ENCODE peak calls at places on chromosome 21, in nine cellular contexts. One of them, this sample, is unnamed. For H3K36me3 and H3K4me1, the result is how much of the 10 kb centered on the place peaks cover.

GRCh38 chr21:26366781-26367180 is 196.2 kb upstream of the APP start:
- DNase-seq in gastrocnemius medialis: no peak
- DNase-seq in NT2/D1: no peak
- DNase-seq in MM.1S: no peak
- DNase-seq in testis: no peak
- DNase-seq in neural progenitor cell: no peak
- DNase-seq in left ventricle myocardium inferior: no peak
- DNase-seq in IMR-90: no peak
- DNase-seq in heart right ventricle: no peak
- DNase-seq in this sample: no peak

GRCh38 chr21:26842976-26843911 is 2.0 kb downstream of the ADAMTS1 start:
- DNase-seq in MM.1S: peak
- DNase-seq in heart right ventricle: peak
- DNase-seq in gastrocnemius medialis: peak
- DNase-seq in testis: peak
- DNase-seq in neural progenitor cell: peak
- DNase-seq in left ventricle myocardium inferior: peak
- DNase-seq in IMR-90: peak
- DNase-seq in NT2/D1: no peak
- DNase-seq in this sample: peak

GRCh38 chr21:46126321-46127238 is 28.7 kb downstream of the COL6A2 start:
- DNase-seq in MM.1S: no peak
- DNase-seq in IMR-90: no peak
- DNase-seq in neural progenitor cell: no peak
- DNase-seq in testis: peak
- DNase-seq in left ventricle myocardium inferior: no peak
- DNase-seq in heart right ventricle: peak
- DNase-seq in NT2/D1: no peak
- DNase-seq in gastrocnemius medialis: no peak
- DNase-seq in this sample: peak

GRCh38 chr21:45347712-45348477 is 57.1 kb upstream of the COL18A1 start:
- DNase-seq in left ventricle myocardium inferior: no peak
- DNase-seq in testis: no peak
- DNase-seq in heart right ventricle: no peak
- DNase-seq in MM.1S: no peak
- DNase-seq in IMR-90: no peak
- DNase-seq in gastrocnemius medialis: no peak
- DNase-seq in NT2/D1: no peak
- DNase-seq in neural progenitor cell: no peak
- DNase-seq in this sample: peak

GRCh38 chr21:30216041-30216723 is at the start of gene CLDN8:
- DNase-seq in gastrocnemius medialis: no peak
- DNase-seq in MM.1S: no peak
- DNase-seq in testis: no peak
- DNase-seq in left ventricle myocardium inferior: no peak
- DNase-seq in heart right ventricle: no peak
- DNase-seq in neural progenitor cell: no peak
- DNase-seq in NT2/D1: no peak
- DNase-seq in IMR-90: no peak
- DNase-seq in this sample: no peak

GRCh38 chr21:46545363-46545762 is 59.5 kb downstream of the S100B start:
- DNase-seq in testis: no peak
- DNase-seq in NT2/D1: no peak
- DNase-seq in gastrocnemius medialis: no peak
- DNase-seq in MM.1S: no peak
- DNase-seq in left ventricle myocardium inferior: no peak
- DNase-seq in heart right ventricle: no peak
- DNase-seq in IMR-90: peak
- DNase-seq in neural progenitor cell: no peak
- DNase-seq in this sample: no peak

GRCh38 chr21:27693376-27693775 is 726.5 kb upstream of the ADAMTS5 start:
- DNase-seq in gastrocnemius medialis: no peak
- DNase-seq in left ventricle myocardium inferior: no peak
- DNase-seq in testis: no peak
- DNase-seq in neural progenitor cell: no peak
- DNase-seq in heart right ventricle: no peak
- DNase-seq in MM.1S: no peak
- DNase-seq in NT2/D1: no peak
- DNase-seq in IMR-90: peak
- DNase-seq in this sample: no peak

GRCh38 chr21:44530221-44530902 is 9.6 kb downstream of the KRTAP10-1 start:
- DNase-seq in heart right ventricle: no peak
- DNase-seq in left ventricle myocardium inferior: no peak
- DNase-seq in IMR-90: no peak
- DNase-seq in NT2/D1: no peak
- DNase-seq in gastrocnemius medialis: no peak
- DNase-seq in neural progenitor cell: no peak
- DNase-seq in MM.1S: no peak
- DNase-seq in testis: no peak
- DNase-seq in this sample: no peak

GRCh38 chr21:25313891-25314646 is 293.2 kb downstream of the MRPL39 start:
- DNase-seq in neural progenitor cell: no peak
- DNase-seq in testis: no peak
- DNase-seq in MM.1S: no peak
- DNase-seq in gastrocnemius medialis: no peak
- DNase-seq in IMR-90: peak
- DNase-seq in NT2/D1: no peak
- DNase-seq in left ventricle myocardium inferior: no peak
- DNase-seq in heart right ventricle: no peak
- DNase-seq in this sample: no peak

GRCh38 chr21:23438081-23438480 is 2169.2 kb downstream of the MRPL39 start:
- DNase-seq in testis: no peak
- DNase-seq in neural progenitor cell: no peak
- DNase-seq in left ventricle myocardium inferior: no peak
- DNase-seq in NT2/D1: no peak
- DNase-seq in heart right ventricle: no peak
- DNase-seq in MM.1S: no peak
- DNase-seq in gastrocnemius medialis: no peak
- DNase-seq in IMR-90: no peak
- DNase-seq in this sample: no peak

GRCh38 chr21:26169611-26170470 is 729 bp downstream of the APP start:
- DNase-seq in neural progenitor cell: peak
- DNase-seq in testis: peak
- DNase-seq in MM.1S: peak
- DNase-seq in left ventricle myocardium inferior: peak
- DNase-seq in NT2/D1: no peak
- DNase-seq in heart right ventricle: peak
- DNase-seq in gastrocnemius medialis: no peak
- DNase-seq in IMR-90: peak
- DNase-seq in this sample: peak

GRCh38 chr21:33843216-33843615 is 72.4 kb downstream of the ATP5PO start:
- DNase-seq in left ventricle myocardium inferior: no peak
- DNase-seq in NT2/D1: no peak
- DNase-seq in neural progenitor cell: no peak
- DNase-seq in testis: peak
- DNase-seq in heart right ventricle: no peak
- DNase-seq in IMR-90: no peak
- DNase-seq in gastrocnemius medialis: no peak
- DNase-seq in MM.1S: no peak
- DNase-seq in this sample: no peak

GRCh38 chr21:28893687-28894086 is 99.0 kb downstream of the LTN1 start:
- DNase-seq in testis: no peak
- DNase-seq in IMR-90: no peak
- DNase-seq in left ventricle myocardium inferior: no peak
- DNase-seq in NT2/D1: no peak
- DNase-seq in gastrocnemius medialis: no peak
- DNase-seq in neural progenitor cell: no peak
- DNase-seq in heart right ventricle: no peak
- DNase-seq in MM.1S: no peak
- DNase-seq in this sample: no peak

GRCh38 chr21:25464275-25464674 is 143.0 kb downstream of the MRPL39 start:
- DNase-seq in heart right ventricle: no peak
- DNase-seq in neural progenitor cell: no peak
- DNase-seq in left ventricle myocardium inferior: no peak
- DNase-seq in gastrocnemius medialis: no peak
- DNase-seq in NT2/D1: no peak
- DNase-seq in IMR-90: no peak
- DNase-seq in testis: no peak
- DNase-seq in MM.1S: no peak
- DNase-seq in this sample: no peak

GRCh38 chr21:33967086-33967571 is 51.5 kb upstream of the ATP5PO start:
- DNase-seq in heart right ventricle: no peak
- DNase-seq in gastrocnemius medialis: no peak
- DNase-seq in MM.1S: no peak
- DNase-seq in testis: no peak
- DNase-seq in IMR-90: no peak
- DNase-seq in neural progenitor cell: no peak
- DNase-seq in NT2/D1: no peak
- DNase-seq in left ventricle myocardium inferior: no peak
- DNase-seq in this sample: no peak

GRCh38 chr21:29149771-29150425 is 19.5 kb downstream of the MAP3K7CL start:
- DNase-seq in left ventricle myocardium inferior: no peak
- DNase-seq in MM.1S: no peak
- DNase-seq in NT2/D1: no peak
- DNase-seq in testis: no peak
- DNase-seq in gastrocnemius medialis: no peak
- DNase-seq in neural progenitor cell: no peak
- DNase-seq in IMR-90: peak
- DNase-seq in heart right ventricle: no peak
- DNase-seq in this sample: no peak

GRCh38 chr21:17805966-17806365 is 13.2 kb downstream of the C21orf91 start:
- DNase-seq in MM.1S: no peak
- DNase-seq in left ventricle myocardium inferior: no peak
- DNase-seq in heart right ventricle: no peak
- DNase-seq in IMR-90: no peak
- DNase-seq in neural progenitor cell: no peak
- DNase-seq in testis: no peak
- DNase-seq in NT2/D1: no peak
- DNase-seq in gastrocnemius medialis: no peak
- DNase-seq in this sample: no peak
- H3K36me3 ChIP-seq in MM.1S: under half
- H3K36me3 ChIP-seq in left ventricle myocardium inferior: under half
- H3K36me3 ChIP-seq in heart right ventricle: under half
- H3K36me3 ChIP-seq in IMR-90: under half
- H3K36me3 ChIP-seq in neural progenitor cell: under half
- H3K36me3 ChIP-seq in testis: under half
- H3K36me3 ChIP-seq in NT2/D1: half or more
- H3K36me3 ChIP-seq in gastrocnemius medialis: under half
- H3K36me3 ChIP-seq in this sample: half or more

GRCh38 chr21:41780337-41781046 is 13.6 kb upstream of the RIPK4 start:
- DNase-seq in IMR-90: no peak
- DNase-seq in MM.1S: no peak
- DNase-seq in gastrocnemius medialis: no peak
- DNase-seq in left ventricle myocardium inferior: no peak
- DNase-seq in testis: no peak
- DNase-seq in neural progenitor cell: no peak
- DNase-seq in heart right ventricle: no peak
- DNase-seq in NT2/D1: no peak
- DNase-seq in this sample: no peak
- H3K4me1 ChIP-seq in IMR-90: under half
- H3K4me1 ChIP-seq in MM.1S: under half
- H3K4me1 ChIP-seq in gastrocnemius medialis: under half
- H3K4me1 ChIP-seq in left ventricle myocardium inferior: under half
- H3K4me1 ChIP-seq in testis: under half
- H3K4me1 ChIP-seq in neural progenitor cell: under half
- H3K4me1 ChIP-seq in heart right ventricle: under half
- H3K4me1 ChIP-seq in NT2/D1: under half
- H3K4me1 ChIP-seq in this sample: under half

GRCh38 chr21:32332463-32332951 is 33.9 kb downstream of the MRAP start:
- DNase-seq in gastrocnemius medialis: no peak
- DNase-seq in testis: no peak
- DNase-seq in NT2/D1: no peak
- DNase-seq in heart right ventricle: no peak
- DNase-seq in neural progenitor cell: no peak
- DNase-seq in left ventricle myocardium inferior: no peak
- DNase-seq in MM.1S: no peak
- DNase-seq in IMR-90: no peak
- DNase-seq in this sample: peak

GRCh38 chr21:32330784-32331311 is 32.2 kb downstream of the MRAP start:
- DNase-seq in gastrocnemius medialis: no peak
- DNase-seq in heart right ventricle: no peak
- DNase-seq in IMR-90: no peak
- DNase-seq in NT2/D1: no peak
- DNase-seq in left ventricle myocardium inferior: no peak
- DNase-seq in testis: no peak
- DNase-seq in neural progenitor cell: peak
- DNase-seq in MM.1S: no peak
- DNase-seq in this sample: peak

GRCh38 chr21:32329331-32329730 is 30.7 kb downstream of the MRAP start:
- DNase-seq in left ventricle myocardium inferior: no peak
- DNase-seq in testis: no peak
- DNase-seq in gastrocnemius medialis: no peak
- DNase-seq in heart right ventricle: no peak
- DNase-seq in MM.1S: no peak
- DNase-seq in neural progenitor cell: no peak
- DNase-seq in NT2/D1: no peak
- DNase-seq in IMR-90: peak
- DNase-seq in this sample: no peak

GRCh38 chr21:32329776-32330175 is 31.1 kb downstream of the MRAP start:
- DNase-seq in neural progenitor cell: no peak
- DNase-seq in heart right ventricle: no peak
- DNase-seq in NT2/D1: no peak
- DNase-seq in MM.1S: no peak
- DNase-seq in IMR-90: peak
- DNase-seq in left ventricle myocardium inferior: no peak
- DNase-seq in gastrocnemius medialis: no peak
- DNase-seq in testis: no peak
- DNase-seq in this sample: peak

GRCh38 chr21:32331444-32332305 is 33.0 kb downstream of the MRAP start:
- DNase-seq in testis: no peak
- DNase-seq in heart right ventricle: no peak
- DNase-seq in left ventricle myocardium inferior: no peak
- DNase-seq in neural progenitor cell: peak
- DNase-seq in gastrocnemius medialis: no peak
- DNase-seq in NT2/D1: no peak
- DNase-seq in IMR-90: no peak
- DNase-seq in MM.1S: no peak
- DNase-seq in this sample: no peak
- H3K36me3 ChIP-seq in testis: under half
- H3K36me3 ChIP-seq in heart right ventricle: under half
- H3K36me3 ChIP-seq in left ventricle myocardium inferior: half or more
- H3K36me3 ChIP-seq in neural progenitor cell: under half
- H3K36me3 ChIP-seq in gastrocnemius medialis: under half
- H3K36me3 ChIP-seq in NT2/D1: half or more
- H3K36me3 ChIP-seq in IMR-90: under half
- H3K36me3 ChIP-seq in MM.1S: under half
- H3K36me3 ChIP-seq in this sample: half or more

DNA sequence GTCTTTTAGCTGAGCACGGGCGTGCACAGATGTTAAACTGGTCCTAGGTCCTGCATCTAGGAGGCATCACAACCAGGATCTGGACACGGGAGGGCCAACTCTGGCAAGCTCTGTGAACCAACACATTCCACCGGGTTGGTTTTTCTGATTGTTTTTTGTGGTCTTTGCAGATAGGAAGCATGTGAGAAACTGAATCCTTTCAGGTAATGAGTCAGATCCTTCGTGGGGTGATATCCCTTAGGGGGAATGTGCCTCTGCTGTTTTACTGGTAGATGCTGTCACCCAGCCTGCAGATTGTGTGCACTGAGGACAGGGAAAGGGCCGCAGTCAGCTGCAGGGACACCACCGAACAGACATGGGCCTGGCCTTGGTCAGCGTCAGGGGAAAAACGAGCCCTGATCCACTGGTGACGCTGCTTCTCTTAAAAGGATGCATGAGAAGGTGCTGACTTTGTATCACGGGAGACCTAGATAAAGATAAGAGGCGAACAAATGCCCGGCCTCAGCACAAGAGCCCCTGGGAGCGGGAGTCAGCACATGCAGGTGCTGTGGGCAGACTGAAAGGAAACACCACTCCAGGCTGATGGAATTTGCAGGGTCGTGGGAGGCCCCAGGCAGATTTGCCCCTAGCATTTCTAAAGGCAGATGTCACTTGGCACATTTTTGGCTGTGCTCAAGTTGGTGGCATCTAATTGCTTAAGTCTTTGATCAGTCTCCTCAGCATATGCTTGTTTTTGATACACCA is 51.1 kb downstream of the DOP1B start:
- DNase-seq in heart right ventricle: no peak
- DNase-seq in MM.1S: no peak
- DNase-seq in left ventricle myocardium inferior: no peak
- DNase-seq in testis: no peak
- DNase-seq in neural progenitor cell: no peak
- DNase-seq in gastrocnemius medialis: no peak
- DNase-seq in NT2/D1: no peak
- DNase-seq in IMR-90: peak
- DNase-seq in this sample: no peak
- H3K4me1 ChIP-seq in heart right ventricle: under half
- H3K4me1 ChIP-seq in MM.1S: under half
- H3K4me1 ChIP-seq in left ventricle myocardium inferior: under half
- H3K4me1 ChIP-seq in testis: under half
- H3K4me1 ChIP-seq in neural progenitor cell: under half
- H3K4me1 ChIP-seq in gastrocnemius medialis: under half
- H3K4me1 ChIP-seq in NT2/D1: under half
- H3K4me1 ChIP-seq in IMR-90: under half
- H3K4me1 ChIP-seq in this sample: under half